ENCODE peak calls at places on chromosomes 1 and 21, in five cellular contexts. N is left ventricle myocardium inferior; S is CD8-positive, alpha-beta T cell; J is stomach; V is IMR-90. Y is an unnamed sample. For H3K4me1, the result is how much of the 10 kb centered on the place peaks cover.

GRCh38 chr1:1299686-1300351 is 7.9 kb downstream of the ACAP3 start:
- DNase-seq in N (no peak), S (no peak), J (no peak), V (no peak), Y (no peak)

GRCh38 chr1:6417961-6418667 is 1.6 kb downstream of the HES2 start:
- DNase-seq in N (no peak), S (no peak), J (no peak), V (no peak), Y (no peak)

GRCh38 chr1:34549199-34549598 is 205.6 kb upstream of the GJB5 start:
- DNase-seq in N (no peak), S (no peak), J (no peak), V (no peak), Y (no peak)

GRCh38 chr1:169163059-169163458 is 56.6 kb downstream of the ATP1B1 start:
- DNase-seq in N (no peak), S (no peak), J (no peak), V (peak), Y (no peak)

GRCh38 chr1:114353233-114353632 is 157.8 kb downstream of the TRIM33 start:
- DNase-seq in N (peak), S (no peak), J (peak), V (peak), Y (peak)

GRCh38 chr21:43734131-43734634 is 15.3 kb downstream of the PDXK start:
- DNase-seq in N (no peak), S (no peak), J (peak), V (no peak), Y (no peak)

GRCh38 chr1:61742620-61743431 is 546 bp downstream of the PATJ start:
- DNase-seq in N (peak), S (no peak), J (peak), V (peak), Y (peak)

GRCh38 chr1:15804060-15804459 is 3.4 kb downstream of the UQCRHL start:
- DNase-seq in N (no peak), S (no peak), J (no peak), V (no peak), Y (no peak)

GRCh38 chr1:80047791-80048190 is 1041.3 kb upstream of the ADGRL4 start:
- DNase-seq in N (no peak), S (no peak), J (no peak), V (peak), Y (no peak)

GRCh38 chr1:31849653-31850052 is 33.8 kb upstream of the SPOCD1 start:
- DNase-seq in N (no peak), S (no peak), J (no peak), V (no peak), Y (no peak)

GRCh38 chr1:17233675-17234074 is 15.2 kb upstream of the PADI3 start:
- DNase-seq in N (peak), S (no peak), J (peak), V (peak), Y (no peak)

GRCh38 chr1:193229136-193229535 is 42.7 kb upstream of the B3GALT2 start:
- DNase-seq in N (no peak), S (no peak), J (no peak), V (peak), Y (no peak)

GRCh38 chr1:243980471-243980870 is 70.6 kb upstream of the ZBTB18 start:
- DNase-seq in N (no peak), S (no peak), J (no peak), V (no peak), Y (no peak)

DNA sequence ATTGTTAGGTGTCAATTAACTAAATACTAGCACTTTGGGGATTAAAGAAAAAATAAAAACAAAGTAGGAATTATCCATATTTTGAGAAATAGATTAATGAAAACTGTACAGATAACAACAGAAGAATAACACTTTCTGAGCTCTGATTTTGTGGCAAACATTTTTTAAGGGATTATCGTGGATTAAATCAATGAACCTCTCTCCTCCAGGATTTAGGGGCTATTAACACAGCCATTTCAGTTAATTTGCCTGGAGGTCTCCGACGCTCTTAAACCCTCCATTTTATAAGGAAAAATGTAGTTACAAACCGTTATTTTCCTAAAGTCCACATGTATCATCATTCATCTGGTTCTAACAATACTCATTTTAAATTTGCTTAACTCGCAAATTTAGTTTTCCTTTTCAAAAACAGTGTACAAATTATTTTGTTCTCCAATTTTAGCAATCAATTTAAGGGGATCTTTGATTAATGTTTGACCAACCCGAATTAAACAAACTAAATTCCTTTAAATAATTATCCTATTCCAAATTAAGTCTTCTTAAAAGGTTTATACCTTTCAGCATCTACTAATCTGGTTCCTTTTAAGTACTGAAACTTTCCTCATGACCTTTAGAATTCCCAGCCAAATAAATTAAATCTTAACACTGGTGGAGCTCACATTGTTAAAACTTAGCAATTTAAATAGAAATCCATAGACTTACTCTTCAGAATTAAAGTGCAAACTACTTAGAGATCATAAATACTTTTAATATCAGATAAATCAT is 30.7 kb upstream of the RNF187 start:
- DNase-seq in N (no peak), S (no peak), J (no peak), V (no peak), Y (no peak)
- H3K4me3 ChIP-seq in N (peak), S (peak), J (peak), V (peak), Y (peak)

DNA sequence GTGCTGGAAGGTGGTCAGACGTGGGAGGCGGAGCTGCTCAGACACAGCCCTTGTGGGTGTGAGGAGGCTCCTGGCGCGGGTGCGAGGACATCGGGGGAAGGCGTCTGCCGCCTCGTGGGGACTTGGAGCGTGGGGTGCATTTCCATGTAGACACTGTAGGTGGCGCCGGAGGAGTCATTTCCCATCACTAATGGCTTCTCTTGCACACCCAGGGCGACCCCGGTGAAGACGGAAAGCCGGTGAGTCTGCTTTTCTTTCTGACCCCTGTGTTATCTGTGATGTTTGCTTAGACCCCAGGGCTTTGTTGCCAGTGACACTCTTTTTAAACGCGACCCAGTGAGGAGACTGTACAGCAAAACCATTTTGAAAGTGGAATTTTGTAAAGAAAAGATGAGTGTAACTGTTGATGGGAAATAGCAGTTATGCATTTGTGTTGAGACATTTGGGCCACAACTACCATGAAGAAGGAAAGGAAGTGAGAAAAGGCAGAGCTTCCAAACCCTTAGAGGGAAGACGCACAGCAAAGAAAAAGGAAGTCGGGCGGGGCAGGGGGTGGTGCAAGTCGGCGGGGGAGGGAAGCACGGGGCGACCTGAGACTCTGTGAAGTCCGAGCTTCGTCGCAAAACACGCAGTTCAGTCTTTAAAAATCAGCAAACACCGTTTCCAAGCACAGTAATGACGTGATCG is 64.0 kb downstream of the SLC19A1 start:
- DNase-seq in N (peak), S (peak), J (peak), V (peak), Y (peak)
- H3K4me1 ChIP-seq in N (under half), S (under half), J (under half), V (under half), Y (under half)

DNA sequence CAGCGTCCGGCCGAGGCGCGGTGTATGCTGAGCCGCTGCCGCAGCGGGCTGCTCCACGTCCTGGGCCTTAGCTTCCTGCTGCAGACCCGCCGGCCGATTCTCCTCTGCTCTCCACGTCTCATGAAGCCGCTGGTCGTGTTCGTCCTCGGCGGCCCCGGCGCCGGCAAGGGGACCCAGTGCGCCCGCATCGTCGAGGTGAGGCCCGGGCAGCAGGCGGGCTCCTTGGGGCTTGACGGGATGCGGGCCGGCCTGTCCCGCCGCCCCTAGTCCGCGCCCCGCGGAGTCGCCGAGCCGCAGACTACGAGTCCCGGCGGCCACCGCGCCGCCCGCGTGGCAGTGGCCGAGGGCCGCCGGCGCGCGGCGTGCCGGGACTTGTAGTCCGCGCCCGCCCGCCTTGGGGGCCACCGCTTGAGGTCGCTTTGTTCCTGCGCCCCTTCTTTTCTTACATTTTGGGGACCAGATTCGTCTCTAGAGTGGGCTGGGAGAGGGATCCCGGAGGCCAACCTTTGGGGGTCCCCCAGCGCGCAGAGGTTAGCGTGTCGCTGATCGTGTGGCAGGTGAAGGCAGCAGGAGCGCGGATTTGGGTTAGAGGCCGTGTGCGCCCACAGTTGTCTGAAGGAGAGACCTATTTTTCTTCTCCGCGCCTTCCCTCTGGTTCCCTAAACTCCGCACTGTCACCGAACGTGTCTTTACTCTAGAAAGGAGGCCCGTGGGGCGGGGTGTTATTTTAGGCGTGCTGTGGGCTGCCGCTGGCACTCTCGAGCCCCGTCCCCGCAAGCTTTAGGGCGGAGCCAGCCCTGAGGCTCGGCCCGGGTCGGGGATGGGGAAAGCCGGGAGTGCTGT is 553 bp downstream of the CMPK1 start:
- DNase-seq in N (peak), S (peak), J (peak), V (peak), Y (peak)
- TF ChIP-seq CTCF in N (peak), S (no peak), J (peak), V (peak), Y (no peak)

GRCh38 chr1:29062157-29062942 is 61.4 kb downstream of the TMEM200B start:
- DNase-seq in N (no peak), S (no peak), J (no peak), V (no peak), Y (no peak)
- H3K4me3 ChIP-seq in N (no peak), S (no peak), J (no peak), V (no peak), Y (no peak)

GRCh38 chr1:184447651-184448185 is 60.9 kb downstream of the C1orf21 start:
- DNase-seq in N (no peak), S (no peak), J (no peak), V (no peak), Y (no peak)

GRCh38 chr1:184442260-184442659 is 55.4 kb downstream of the C1orf21 start:
- DNase-seq in N (no peak), S (no peak), J (no peak), V (no peak), Y (no peak)

GRCh38 chr1:184443624-184444023 is 56.8 kb downstream of the C1orf21 start:
- DNase-seq in N (no peak), S (no peak), J (no peak), V (no peak), Y (no peak)

GRCh38 chr1:184449916-184450315 is 63.1 kb downstream of the C1orf21 start:
- DNase-seq in N (no peak), S (no peak), J (no peak), V (no peak), Y (no peak)

GRCh38 chr1:184445997-184446396 is 59.2 kb downstream of the C1orf21 start:
- DNase-seq in N (no peak), S (no peak), J (no peak), V (no peak), Y (no peak)
- H3K4me1 ChIP-seq in N (half or more), S (under half), J (under half), V (under half), Y (under half)

GRCh38 chr1:41464886-41465285 is 19.6 kb downstream of the EDN2 start:
- DNase-seq in N (no peak), S (no peak), J (no peak), V (no peak), Y (no peak)
- TF ChIP-seq CTCF in N (no peak), S (no peak), J (no peak), V (no peak), Y (no peak)

DNA sequence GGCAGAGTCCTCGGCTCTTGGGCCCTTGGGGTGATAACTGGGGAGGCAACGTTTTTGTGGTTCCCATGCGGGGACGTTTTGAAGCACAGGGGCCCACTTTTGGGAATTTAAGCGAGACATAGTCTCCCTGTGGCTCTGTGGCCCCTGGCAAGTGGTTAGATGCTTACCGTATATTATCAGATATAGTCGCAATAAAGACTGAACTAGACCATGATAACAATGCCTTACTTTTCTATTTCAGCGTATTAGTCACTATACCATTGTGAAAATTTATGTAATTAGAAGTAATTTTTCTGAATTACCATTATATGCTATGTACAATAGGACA is 538 bp upstream of the RCAN1 start:
- DNase-seq in N (no peak), S (no peak), J (no peak), V (no peak), Y (no peak)
- H3K4me3 ChIP-seq in N (peak), S (peak), J (peak), V (peak), Y (peak)

GRCh38 chr1:33379631-33380354 is 51.1 kb downstream of the PHC2 start:
- DNase-seq in N (no peak), S (no peak), J (no peak), V (no peak), Y (no peak)

GRCh38 chr1:33382651-33383415 is 48.1 kb downstream of the PHC2 start:
- DNase-seq in N (no peak), S (no peak), J (no peak), V (no peak), Y (peak)

GRCh38 chr1:33380811-33381210 is 50.1 kb downstream of the PHC2 start:
- DNase-seq in N (no peak), S (no peak), J (no peak), V (no peak), Y (no peak)

GRCh38 chr1:33383489-33383888 is 47.4 kb downstream of the PHC2 start:
- DNase-seq in N (no peak), S (no peak), J (no peak), V (no peak), Y (no peak)

GRCh38 chr1:33381979-33382378 is 48.9 kb downstream of the PHC2 start:
- DNase-seq in N (no peak), S (no peak), J (no peak), V (no peak), Y (no peak)
- H3K4me1 ChIP-seq in N (half or more), S (under half), J (under half), V (under half), Y (half or more)